ENCODE peak calls at places on chromosomes 5 and 9, in five cellular contexts. One of them, this sample, is unnamed. For H3K27me3, the result is how much of the 10 kb centered on the place peaks cover.

GRCh38 chr5:129820-130219 is 37.9 kb downstream of the PLEKHG4B start:
- DNase-seq in PC-9: no peak
- DNase-seq in kidney epithelial cell: no peak
- DNase-seq in gastrocnemius medialis: no peak
- DNase-seq in dorsolateral prefrontal cortex: no peak
- DNase-seq in this sample: peak

GRCh38 chr5:94849821-94850736 is 231.6 kb downstream of the SLF1 start:
- DNase-seq in PC-9: peak
- DNase-seq in kidney epithelial cell: peak
- DNase-seq in gastrocnemius medialis: no peak
- DNase-seq in dorsolateral prefrontal cortex: no peak
- DNase-seq in this sample: peak

GRCh38 chr9:93301291-93301811 is 117.4 kb downstream of the WNK2 start:
- DNase-seq in PC-9: no peak
- DNase-seq in kidney epithelial cell: no peak
- DNase-seq in gastrocnemius medialis: no peak
- DNase-seq in dorsolateral prefrontal cortex: no peak
- DNase-seq in this sample: no peak

GRCh38 chr9:27489087-27489876 is 34.8 kb upstream of the IFNK start:
- DNase-seq in PC-9: no peak
- DNase-seq in kidney epithelial cell: no peak
- DNase-seq in gastrocnemius medialis: no peak
- DNase-seq in dorsolateral prefrontal cortex: no peak
- DNase-seq in this sample: no peak

GRCh38 chr9:109012009-109012875 is 1.1 kb downstream of the CTNNAL1 start:
- DNase-seq in PC-9: peak
- DNase-seq in kidney epithelial cell: peak
- DNase-seq in gastrocnemius medialis: peak
- DNase-seq in dorsolateral prefrontal cortex: peak
- DNase-seq in this sample: peak

GRCh38 chr5:149838881-149839739 is 105.5 kb downstream of the PDE6A start:
- DNase-seq in PC-9: peak
- DNase-seq in kidney epithelial cell: peak
- DNase-seq in gastrocnemius medialis: no peak
- DNase-seq in dorsolateral prefrontal cortex: peak
- DNase-seq in this sample: no peak

GRCh38 chr9:99142275-99142674 is 37.4 kb downstream of the TGFBR1 start:
- DNase-seq in PC-9: no peak
- DNase-seq in kidney epithelial cell: no peak
- DNase-seq in gastrocnemius medialis: no peak
- DNase-seq in dorsolateral prefrontal cortex: no peak
- DNase-seq in this sample: no peak

GRCh38 chr5:128498844-128499455 is 39.1 kb downstream of the FBN2 start:
- DNase-seq in PC-9: no peak
- DNase-seq in kidney epithelial cell: peak
- DNase-seq in gastrocnemius medialis: no peak
- DNase-seq in dorsolateral prefrontal cortex: no peak
- DNase-seq in this sample: no peak

GRCh38 chr5:95823738-95824609 is 1.4 kb upstream of the GLRX start:
- DNase-seq in PC-9: peak
- DNase-seq in kidney epithelial cell: peak
- DNase-seq in gastrocnemius medialis: peak
- DNase-seq in dorsolateral prefrontal cortex: no peak
- DNase-seq in this sample: peak

GRCh38 chr5:51987679-51988209 is 604.5 kb downstream of the ISL1 start:
- DNase-seq in PC-9: no peak
- DNase-seq in kidney epithelial cell: no peak
- DNase-seq in gastrocnemius medialis: no peak
- DNase-seq in dorsolateral prefrontal cortex: no peak
- DNase-seq in this sample: no peak

GRCh38 chr9:135602789-135603481 is 36.4 kb downstream of the GLT6D1 start:
- DNase-seq in PC-9: peak
- DNase-seq in kidney epithelial cell: no peak
- DNase-seq in gastrocnemius medialis: no peak
- DNase-seq in dorsolateral prefrontal cortex: peak
- DNase-seq in this sample: no peak

GRCh38 chr9:107751522-107752235 is 262.1 kb upstream of the KLF4 start:
- DNase-seq in PC-9: peak
- DNase-seq in kidney epithelial cell: peak
- DNase-seq in gastrocnemius medialis: peak
- DNase-seq in dorsolateral prefrontal cortex: peak
- DNase-seq in this sample: no peak

GRCh38 chr9:114893622-114894021 is 36.8 kb downstream of the TNFSF8 start:
- DNase-seq in PC-9: no peak
- DNase-seq in kidney epithelial cell: no peak
- DNase-seq in gastrocnemius medialis: no peak
- DNase-seq in dorsolateral prefrontal cortex: no peak
- DNase-seq in this sample: no peak

GRCh38 chr5:141172381-141173204 is at the start of gene PCDHB7:
- DNase-seq in PC-9: peak
- DNase-seq in kidney epithelial cell: no peak
- DNase-seq in gastrocnemius medialis: no peak
- DNase-seq in dorsolateral prefrontal cortex: no peak
- DNase-seq in this sample: no peak

GRCh38 chr5:125491986-125492385 is 745.5 kb upstream of the ZNF608 start:
- DNase-seq in PC-9: no peak
- DNase-seq in kidney epithelial cell: no peak
- DNase-seq in gastrocnemius medialis: no peak
- DNase-seq in dorsolateral prefrontal cortex: no peak
- DNase-seq in this sample: no peak

GRCh38 chr9:11794984-11795383 is 898.2 kb upstream of the TYRP1 start:
- DNase-seq in PC-9: no peak
- DNase-seq in kidney epithelial cell: no peak
- DNase-seq in gastrocnemius medialis: no peak
- DNase-seq in dorsolateral prefrontal cortex: no peak
- DNase-seq in this sample: no peak

GRCh38 chr9:69801994-69802393 is 18.6 kb upstream of the CFAP95 start:
- DNase-seq in PC-9: no peak
- DNase-seq in kidney epithelial cell: no peak
- DNase-seq in gastrocnemius medialis: no peak
- DNase-seq in dorsolateral prefrontal cortex: no peak
- DNase-seq in this sample: no peak

GRCh38 chr5:94228791-94229190 is 389.6 kb downstream of the KIAA0825 start:
- DNase-seq in PC-9: peak
- DNase-seq in kidney epithelial cell: no peak
- DNase-seq in gastrocnemius medialis: no peak
- DNase-seq in dorsolateral prefrontal cortex: no peak
- DNase-seq in this sample: no peak

GRCh38 chr5:176658007-176658599 is 10.8 kb downstream of the TSPAN17 start:
- DNase-seq in PC-9: peak
- DNase-seq in kidney epithelial cell: no peak
- DNase-seq in gastrocnemius medialis: peak
- DNase-seq in dorsolateral prefrontal cortex: peak
- DNase-seq in this sample: no peak

GRCh38 chr5:32217886-32218396 is 43.8 kb upstream of the GOLPH3 start:
- DNase-seq in PC-9: no peak
- DNase-seq in kidney epithelial cell: no peak
- DNase-seq in gastrocnemius medialis: no peak
- DNase-seq in dorsolateral prefrontal cortex: no peak
- DNase-seq in this sample: no peak

GRCh38 chr5:67997148-67997547 is 218.4 kb upstream of the PIK3R1 start:
- DNase-seq in PC-9: no peak
- DNase-seq in kidney epithelial cell: no peak
- DNase-seq in gastrocnemius medialis: no peak
- DNase-seq in dorsolateral prefrontal cortex: no peak
- DNase-seq in this sample: no peak

GRCh38 chr5:96331210-96331609 is 101.8 kb downstream of the PCSK1 start:
- DNase-seq in PC-9: no peak
- DNase-seq in kidney epithelial cell: no peak
- DNase-seq in gastrocnemius medialis: no peak
- DNase-seq in dorsolateral prefrontal cortex: no peak
- DNase-seq in this sample: no peak

GRCh38 chr5:422323-423232 is 20.4 kb upstream of the EXOC3 start:
- DNase-seq in PC-9: no peak
- DNase-seq in kidney epithelial cell: no peak
- DNase-seq in gastrocnemius medialis: no peak
- DNase-seq in dorsolateral prefrontal cortex: peak
- DNase-seq in this sample: no peak

GRCh38 chr5:172593306-172593705 is 47.8 kb upstream of the NEURL1B start:
- DNase-seq in PC-9: no peak
- DNase-seq in kidney epithelial cell: no peak
- DNase-seq in gastrocnemius medialis: no peak
- DNase-seq in dorsolateral prefrontal cortex: no peak
- DNase-seq in this sample: no peak

GRCh38 chr9:97293207-97293721 is 14.2 kb upstream of the CCDC180 start:
- DNase-seq in PC-9: peak
- DNase-seq in kidney epithelial cell: no peak
- DNase-seq in gastrocnemius medialis: peak
- DNase-seq in dorsolateral prefrontal cortex: no peak
- DNase-seq in this sample: no peak

GRCh38 chr5:3625626-3626025 is 30.0 kb downstream of the IRX1 start:
- DNase-seq in PC-9: no peak
- DNase-seq in kidney epithelial cell: no peak
- DNase-seq in gastrocnemius medialis: no peak
- DNase-seq in dorsolateral prefrontal cortex: no peak
- DNase-seq in this sample: no peak

GRCh38 chr9:37415011-37415719 is 7.3 kb upstream of the GRHPR start:
- DNase-seq in PC-9: peak
- DNase-seq in kidney epithelial cell: peak
- DNase-seq in gastrocnemius medialis: peak
- DNase-seq in dorsolateral prefrontal cortex: peak
- DNase-seq in this sample: no peak

GRCh38 chr5:38069360-38069759 is 189.0 kb upstream of the EGFLAM start:
- DNase-seq in PC-9: no peak
- DNase-seq in kidney epithelial cell: peak
- DNase-seq in gastrocnemius medialis: no peak
- DNase-seq in dorsolateral prefrontal cortex: no peak
- DNase-seq in this sample: no peak

GRCh38 chr5:154374264-154374663 is 71.5 kb upstream of the SAP30L start:
- DNase-seq in PC-9: no peak
- DNase-seq in kidney epithelial cell: no peak
- DNase-seq in gastrocnemius medialis: no peak
- DNase-seq in dorsolateral prefrontal cortex: no peak
- DNase-seq in this sample: no peak

GRCh38 chr5:35046754-35047153 is 995 bp downstream of the AGXT2 start:
- DNase-seq in PC-9: no peak
- DNase-seq in kidney epithelial cell: no peak
- DNase-seq in gastrocnemius medialis: no peak
- DNase-seq in dorsolateral prefrontal cortex: no peak
- DNase-seq in this sample: peak

GRCh38 chr9:98971168-98971914 is 27.6 kb downstream of the COL15A1 start:
- DNase-seq in PC-9: no peak
- DNase-seq in kidney epithelial cell: no peak
- DNase-seq in gastrocnemius medialis: no peak
- DNase-seq in dorsolateral prefrontal cortex: peak
- DNase-seq in this sample: no peak

GRCh38 chr9:124257070-124257864 is 482 bp upstream of the NEK6 start:
- DNase-seq in PC-9: no peak
- DNase-seq in kidney epithelial cell: no peak
- DNase-seq in gastrocnemius medialis: no peak
- DNase-seq in dorsolateral prefrontal cortex: no peak
- DNase-seq in this sample: no peak

GRCh38 chr9:82488702-82489578 is 500.4 kb downstream of the SPATA31D1 start:
- DNase-seq in PC-9: no peak
- DNase-seq in kidney epithelial cell: peak
- DNase-seq in gastrocnemius medialis: peak
- DNase-seq in dorsolateral prefrontal cortex: no peak
- DNase-seq in this sample: peak

DNA sequence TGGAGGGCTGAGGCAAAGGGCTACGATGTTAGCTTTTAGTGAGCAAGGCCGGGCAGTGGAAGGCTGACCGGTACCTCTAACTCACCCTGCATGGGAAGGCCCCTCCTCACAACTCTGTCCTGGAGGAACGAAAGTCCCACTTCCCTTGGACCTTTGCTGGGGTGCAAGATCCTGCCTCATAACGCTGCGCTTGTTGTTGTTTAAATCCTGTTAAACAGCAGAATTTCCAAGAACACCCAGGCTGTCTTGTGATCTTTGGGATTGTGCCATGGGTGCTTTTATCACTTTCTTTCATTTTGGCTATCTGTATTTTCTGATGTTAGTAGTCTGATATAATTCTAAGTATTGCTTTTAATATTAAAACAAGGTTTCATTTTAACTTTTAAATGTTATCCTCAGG is 75.2 kb downstream of the NREP start:
- DNase-seq in PC-9: no peak
- DNase-seq in kidney epithelial cell: no peak
- DNase-seq in gastrocnemius medialis: no peak
- DNase-seq in dorsolateral prefrontal cortex: no peak
- DNase-seq in this sample: no peak
- H3K4me3 ChIP-seq in PC-9: no peak
- H3K4me3 ChIP-seq in kidney epithelial cell: no peak
- H3K4me3 ChIP-seq in gastrocnemius medialis: no peak
- H3K4me3 ChIP-seq in dorsolateral prefrontal cortex: no peak
- H3K4me3 ChIP-seq in this sample: no peak

GRCh38 chr9:32552172-32552872 is at the start of the genes SMIM27 and TOPORS:
- DNase-seq in PC-9: peak
- DNase-seq in kidney epithelial cell: peak
- DNase-seq in gastrocnemius medialis: peak
- DNase-seq in dorsolateral prefrontal cortex: peak
- DNase-seq in this sample: peak
- TF ChIP-seq CTCF in PC-9: no peak
- TF ChIP-seq CTCF in kidney epithelial cell: no peak
- TF ChIP-seq CTCF in gastrocnemius medialis: no peak
- TF ChIP-seq CTCF in dorsolateral prefrontal cortex: no peak
- TF ChIP-seq CTCF in this sample: no peak

GRCh38 chr5:159971038-159971437 is 37.9 kb upstream of the TTC1 start:
- DNase-seq in PC-9: no peak
- DNase-seq in kidney epithelial cell: no peak
- DNase-seq in gastrocnemius medialis: no peak
- DNase-seq in dorsolateral prefrontal cortex: no peak
- DNase-seq in this sample: peak
- H3K27me3 ChIP-seq in PC-9: under half
- H3K27me3 ChIP-seq in kidney epithelial cell: under half
- H3K27me3 ChIP-seq in gastrocnemius medialis: under half
- H3K27me3 ChIP-seq in dorsolateral prefrontal cortex: under half
- H3K27me3 ChIP-seq in this sample: under half

GRCh38 chr9:127878001-127878651 is 651 bp upstream of the AK1 start:
- DNase-seq in PC-9: no peak
- DNase-seq in kidney epithelial cell: no peak
- DNase-seq in gastrocnemius medialis: no peak
- DNase-seq in dorsolateral prefrontal cortex: no peak
- DNase-seq in this sample: no peak

GRCh38 chr9:127876764-127877562 is 512 bp downstream of the AK1 start:
- DNase-seq in PC-9: peak
- DNase-seq in kidney epithelial cell: no peak
- DNase-seq in gastrocnemius medialis: peak
- DNase-seq in dorsolateral prefrontal cortex: no peak
- DNase-seq in this sample: no peak

GRCh38 chr9:127876026-127876763 is 1.3 kb downstream of the AK1 start:
- DNase-seq in PC-9: no peak
- DNase-seq in kidney epithelial cell: no peak
- DNase-seq in gastrocnemius medialis: peak
- DNase-seq in dorsolateral prefrontal cortex: no peak
- DNase-seq in this sample: no peak

GRCh38 chr9:127878652-127879377 is 1.3 kb upstream of the AK1 start:
- DNase-seq in PC-9: no peak
- DNase-seq in kidney epithelial cell: no peak
- DNase-seq in gastrocnemius medialis: no peak
- DNase-seq in dorsolateral prefrontal cortex: no peak
- DNase-seq in this sample: no peak

DNA sequence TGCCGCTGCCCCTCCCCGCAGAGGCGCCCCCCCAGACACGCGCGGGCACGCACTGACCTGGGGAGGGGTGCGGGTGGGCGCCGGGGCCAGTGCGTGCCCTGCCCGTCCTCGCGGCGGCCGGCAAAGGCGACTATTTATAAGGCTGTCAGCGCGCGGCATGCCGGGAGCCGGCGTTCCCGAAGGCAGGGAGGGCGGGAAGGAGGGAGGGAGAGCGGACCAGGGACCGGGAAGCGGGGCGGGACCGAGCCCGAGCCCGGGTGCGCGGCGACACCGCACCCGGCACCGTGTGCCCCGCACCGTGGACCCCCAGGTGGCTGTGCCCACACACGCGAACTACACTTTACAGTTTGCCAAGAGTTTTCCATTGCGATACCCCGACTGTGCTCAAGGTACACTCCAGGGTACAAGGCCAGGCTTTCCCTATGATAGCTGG is at the start of gene AK1:
- DNase-seq in PC-9: peak
- DNase-seq in kidney epithelial cell: no peak
- DNase-seq in gastrocnemius medialis: peak
- DNase-seq in dorsolateral prefrontal cortex: peak
- DNase-seq in this sample: no peak
- H3K4me3 ChIP-seq in PC-9: peak
- H3K4me3 ChIP-seq in kidney epithelial cell: peak
- H3K4me3 ChIP-seq in gastrocnemius medialis: peak
- H3K4me3 ChIP-seq in dorsolateral prefrontal cortex: peak
- H3K4me3 ChIP-seq in this sample: peak

This sample was measured in BJ.